ENCODE peak calls at places on chromosomes 12 and 14, in six cellular contexts. U, P, O, A, C and B are unnamed samples.

GRCh38 chr12:2580821-2581220 is 213.9 kb upstream of the FKBP4 start:
- DNase-seq in U (no peak), P (no peak), O (no peak), A (no peak), C (no peak), B (no peak)

GRCh38 chr14:89720076-89720687 is 234.3 kb downstream of the EFCAB11 start:
- DNase-seq in U (no peak), P (no peak), O (no peak), A (no peak), C (no peak), B (no peak)

GRCh38 chr14:65478596-65478995 is 66.1 kb downstream of the FUT8 start:
- DNase-seq in U (peak; percentile 38), P (no peak), O (no peak), A (no peak), C (peak; percentile 64), B (no peak)

GRCh38 chr14:72553656-72554055 is 340.2 kb downstream of the DPF3 start:
- DNase-seq in U (no peak), P (no peak), O (no peak), A (no peak), C (no peak), B (no peak)

GRCh38 chr14:57918791-57919190 is 52.9 kb upstream of the SLC35F4 start:
- DNase-seq in U (no peak), P (no peak), O (no peak), A (no peak), C (no peak), B (no peak)

GRCh38 chr12:42023733-42024494 is 120.8 kb downstream of the GXYLT1 start:
- DNase-seq in U (peak; percentile 44), P (peak; percentile 63), O (peak; percentile 57), A (peak; percentile 64), C (peak; percentile 81), B (no peak)

GRCh38 chr12:93043877-93044209 is 114.7 kb upstream of the EEA1 start:
- DNase-seq in U (no peak), P (peak; percentile 23), O (no peak), A (no peak), C (no peak), B (no peak)

GRCh38 chr14:103522028-103522581 is 525 bp downstream of the CKB start:
- DNase-seq in U (no peak), P (peak; percentile 63), O (no peak), A (no peak), C (no peak), B (no peak)

GRCh38 chr12:25692115-25693035 is 139.3 kb upstream of the LMNTD1 start:
- DNase-seq in U (no peak), P (no peak), O (no peak), A (no peak), C (no peak), B (no peak)

GRCh38 chr14:60657609-60657983 is 8.3 kb upstream of the SIX1 start:
- DNase-seq in U (no peak), P (no peak), O (no peak), A (no peak), C (no peak), B (no peak)

GRCh38 chr12:87216436-87216835 is 812.8 kb downstream of the C12orf50 start:
- DNase-seq in U (no peak), P (no peak), O (no peak), A (no peak), C (no peak), B (no peak)

GRCh38 chr14:92962031-92962830 is 39.3 kb downstream of the CHGA start:
- DNase-seq in U (no peak), P (no peak), O (no peak), A (no peak), C (no peak), B (no peak)

GRCh38 chr14:97415907-97416306 is 618.7 kb downstream of the VRK1 start:
- DNase-seq in U (no peak), P (no peak), O (no peak), A (no peak), C (no peak), B (no peak)

GRCh38 chr14:105005329-105005928 is 15.5 kb downstream of the CDCA4 start:
- DNase-seq in U (no peak), P (no peak), O (no peak), A (no peak), C (no peak), B (no peak)

GRCh38 chr14:99732436-99733220 is 48.5 kb downstream of the CYP46A1 start:
- DNase-seq in U (no peak), P (no peak), O (no peak), A (peak; percentile 6), C (no peak), B (no peak)

GRCh38 chr12:132393991-132394949 is 64.9 kb upstream of the GALNT9 start:
- DNase-seq in U (no peak), P (peak; percentile 58), O (no peak), A (peak; percentile 0), C (no peak), B (no peak)

GRCh38 chr14:27228053-27228452 is 630.2 kb upstream of the NOVA1 start:
- DNase-seq in U (no peak), P (no peak), O (no peak), A (no peak), C (no peak), B (no peak)
- TF ChIP-seq CTCF in U (no peak), P (no peak), O (no peak), A (no peak), C (no peak), B (no peak)

GRCh38 chr12:49880756-49881390 is 22.8 kb downstream of the FAIM2 start:
- DNase-seq in U (no peak), P (no peak), O (no peak), A (no peak), C (no peak), B (no peak)
- TF ChIP-seq POLR2AphosphoS5 in U (no peak), P (no peak), O (no peak), A (no peak), C (no peak), B (no peak)

DNA sequence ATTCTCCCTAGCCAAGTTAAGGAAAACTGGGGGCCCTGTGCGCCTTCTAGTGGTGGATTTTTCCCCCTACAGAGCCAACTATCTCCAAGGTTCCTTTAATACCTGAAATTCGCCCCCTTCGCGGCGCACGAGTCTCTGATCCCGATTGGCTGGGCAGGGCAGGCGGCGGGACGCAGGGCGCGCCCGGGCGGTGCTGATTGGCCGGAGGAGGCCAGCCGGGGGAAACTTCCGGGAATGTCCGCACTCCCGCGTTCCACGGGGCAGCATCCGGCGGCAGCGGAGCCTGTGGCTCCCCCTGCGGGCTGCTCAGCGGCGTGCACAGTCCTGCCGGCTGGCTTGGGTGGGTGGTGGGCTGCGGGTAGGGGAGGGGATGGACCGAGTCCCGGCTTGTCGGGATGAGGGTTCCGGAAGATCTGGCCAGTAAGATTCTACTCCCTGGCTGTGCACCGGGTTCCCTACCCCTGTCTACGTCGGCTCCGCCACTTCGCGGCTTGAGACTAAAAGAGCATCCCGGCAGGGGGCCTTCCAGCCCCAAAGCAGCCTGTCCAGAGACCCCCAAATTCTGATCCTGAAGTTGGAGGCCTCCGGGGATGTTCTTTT is at the start of gene NABP2:
- DNase-seq in U (peak; percentile 94), P (peak; percentile 99), O (peak; percentile 98), A (peak; percentile 99), C (peak; percentile 99), B (no peak)
- TF ChIP-seq POLR2A in U (no peak), P (peak; percentile 51), O (no peak), A (peak; percentile 56), C (peak; percentile 7), B (no peak)

DNA sequence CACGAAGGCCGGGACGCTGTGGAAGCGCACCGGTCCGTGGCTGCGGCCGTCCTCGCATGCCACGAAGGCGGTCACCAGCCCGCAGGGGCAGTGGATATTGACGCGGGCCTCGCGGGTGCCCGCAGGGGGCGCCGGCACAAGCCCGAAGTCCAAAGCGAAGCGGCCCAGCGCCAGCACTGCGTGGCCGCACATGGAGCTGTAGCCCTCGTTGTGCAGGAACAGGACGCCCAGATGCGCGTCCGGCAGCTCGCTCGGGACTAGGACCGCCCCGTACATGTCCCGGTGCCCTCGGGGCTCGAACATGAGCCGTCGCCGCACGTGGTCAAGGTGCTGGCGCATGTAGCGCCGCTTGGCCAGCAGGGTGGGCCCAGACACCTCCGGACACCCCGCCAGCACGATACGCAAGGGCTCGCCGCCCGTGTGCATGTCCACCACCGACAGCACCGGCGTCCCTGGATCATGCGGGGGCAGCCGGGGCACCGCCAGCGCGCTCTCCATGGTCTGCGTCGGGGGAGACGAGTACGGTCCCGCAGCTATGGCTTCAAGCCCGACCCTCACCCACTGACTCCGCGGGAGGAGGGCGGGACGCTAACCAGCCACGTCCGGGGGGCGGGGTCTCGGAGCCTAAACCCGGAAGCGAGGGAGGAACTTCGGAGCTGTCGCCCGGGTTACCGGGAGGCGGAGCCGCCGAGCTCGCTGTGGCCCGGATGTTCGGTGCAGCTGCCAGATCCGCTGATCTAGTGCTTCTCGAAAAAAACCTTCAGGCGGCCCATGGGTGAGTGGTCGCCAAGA is at the start of the genes JKAMP and L3HYPDH:
- DNase-seq in U (peak; percentile 90), P (peak; percentile 85), O (peak; percentile 90), A (peak; percentile 98), C (peak; percentile 96), B (peak; percentile 94)
- TF ChIP-seq CTCF in U (peak; percentile 54), P (peak; percentile 51), O (peak; percentile 41), A (peak; percentile 79), C (peak; percentile 85), B (peak; percentile 40)

DNA sequence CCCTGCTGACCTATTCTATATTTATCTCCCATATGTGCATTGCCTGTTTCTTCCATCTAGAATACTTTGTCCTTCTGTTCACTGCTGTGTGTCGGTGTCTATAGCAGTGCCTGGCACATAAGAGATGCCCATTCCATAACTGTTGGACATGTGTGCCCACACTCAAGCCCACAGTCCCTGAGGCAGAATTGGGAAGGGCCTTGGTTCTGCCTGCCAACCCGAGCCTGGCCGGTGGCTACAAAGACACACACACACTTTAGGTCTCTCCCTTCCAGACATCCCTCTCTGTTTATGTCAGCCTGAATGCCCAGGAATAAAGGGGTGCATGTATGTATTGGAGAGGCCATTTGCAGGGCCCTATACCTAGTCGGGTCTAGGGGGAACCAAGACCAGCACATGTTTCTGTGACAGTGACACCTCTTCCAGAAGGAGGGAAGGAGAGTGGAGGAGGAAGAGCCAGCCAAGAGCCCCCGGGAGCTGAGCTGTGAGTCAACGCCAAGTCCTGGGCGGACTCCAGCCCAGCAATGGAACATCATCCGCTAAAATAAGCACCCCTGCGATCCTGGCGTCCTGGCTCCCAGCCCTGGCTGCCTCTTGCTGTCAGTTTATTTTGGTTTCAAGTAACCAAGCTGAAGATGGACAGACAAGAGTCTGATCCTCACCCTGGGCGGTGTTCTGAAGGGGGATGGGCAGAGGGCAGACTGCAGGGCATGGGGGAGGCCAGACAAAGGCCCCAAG is 4.3 kb upstream of the ASB2 start:
- DNase-seq in U (no peak), P (no peak), O (no peak), A (peak; percentile 60), C (no peak), B (no peak)
- TF ChIP-seq POLR2AphosphoS5 in U (no peak), P (no peak), O (no peak), A (peak; percentile 44), C (no peak), B (peak; percentile 43)

DNA sequence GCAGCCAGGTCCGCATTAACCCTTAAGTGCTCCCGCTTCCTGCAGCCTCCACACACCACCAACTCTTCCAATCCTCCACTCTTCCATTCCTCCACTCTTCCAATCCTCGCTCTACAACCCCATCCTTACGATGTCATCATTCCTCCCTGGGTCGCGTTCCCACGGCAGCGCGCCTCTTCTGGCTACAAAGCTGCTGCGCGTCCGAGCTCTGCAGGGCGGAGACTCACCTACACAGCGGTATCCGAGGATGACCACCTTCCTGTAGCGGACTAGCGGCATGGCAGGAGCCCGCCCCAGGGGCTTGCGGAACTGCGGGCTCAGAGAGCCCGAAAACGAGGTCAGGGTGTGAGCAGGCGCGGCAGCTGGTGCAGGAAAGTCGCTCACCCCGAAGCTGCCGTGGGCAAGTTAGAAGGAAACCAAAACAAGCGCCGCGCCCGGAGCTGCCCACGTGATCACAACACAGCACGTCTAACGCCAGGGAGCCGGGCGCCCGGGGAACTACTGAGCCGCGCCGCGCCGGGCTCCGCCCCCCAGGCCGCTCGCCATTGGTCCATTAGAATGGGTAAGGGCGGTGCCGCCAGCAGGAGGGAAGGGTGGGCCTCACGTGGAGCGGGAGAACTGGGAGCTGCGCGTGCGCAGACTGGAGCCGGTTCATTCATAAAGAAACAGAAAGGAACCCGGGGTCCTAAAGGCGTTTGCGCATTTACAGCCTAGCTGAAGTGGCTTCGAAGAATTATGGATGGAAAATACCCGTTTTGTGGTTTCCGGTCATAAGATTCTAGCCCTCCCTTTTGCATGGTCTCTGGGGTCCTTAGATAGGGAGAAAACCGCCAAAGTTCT is at the start of gene RHEBL1:
- DNase-seq in U (peak; percentile 90), P (peak; percentile 99), O (peak; percentile 97), A (peak; percentile 99), C (peak; percentile 98), B (peak; percentile 98)
- TF ChIP-seq POLR2A in U (no peak), P (peak; percentile 74), O (no peak), A (peak; percentile 40), C (peak; percentile 70), B (no peak)